ENCODE peak calls at places on chromosomes 7 and 10, in nine cellular contexts. E, V, P, J, O, X, U, L and B are unnamed samples.

GRCh38 chr10:98252451-98252850 is 15.5 kb downstream of the LOXL4 start:
- DNase-seq in E (no peak), V (no peak), P (no peak), J (no peak), O (no peak), X (no peak), U (no peak), L (no peak), B (no peak)

GRCh38 chr10:74816824-74817498 is 9.4 kb upstream of the KAT6B start:
- DNase-seq in E (no peak), V (no peak), P (no peak), J (peak; percentile 37), O (no peak), X (no peak), U (no peak), L (no peak), B (no peak)

GRCh38 chr7:137943132-137943551 is 58.7 kb downstream of the CREB3L2 start:
- DNase-seq in E (no peak), V (no peak), P (peak; percentile 69), J (no peak), O (no peak), X (no peak), U (no peak), L (no peak), B (no peak)

GRCh38 chr7:5495581-5496375 is 72.1 kb upstream of the TNRC18 start:
- DNase-seq in E (no peak), V (no peak), P (peak; percentile 69), J (no peak), O (no peak), X (peak; percentile 57), U (no peak), L (no peak), B (no peak)

GRCh38 chr10:125633517-125633999 is 49.4 kb downstream of the TEX36 start:
- DNase-seq in E (no peak), V (no peak), P (no peak), J (no peak), O (peak; percentile 69), X (no peak), U (no peak), L (no peak), B (peak; percentile 76)

GRCh38 chr7:88105231-88105630 is 114.6 kb downstream of the SRI start:
- DNase-seq in E (no peak), V (no peak), P (no peak), J (no peak), O (no peak), X (no peak), U (no peak), L (no peak), B (no peak)

GRCh38 chr7:82323806-82324205 is 119.8 kb downstream of the CACNA2D1 start:
- DNase-seq in E (no peak), V (no peak), P (no peak), J (no peak), O (no peak), X (no peak), U (no peak), L (no peak), B (no peak)

GRCh38 chr10:69845574-69846251 is 44.0 kb downstream of the COL13A1 start:
- DNase-seq in E (no peak), V (no peak), P (no peak), J (peak; percentile 76), O (no peak), X (peak; percentile 68), U (no peak), L (no peak), B (no peak)

GRCh38 chr7:29189743-29190201 is 4.8 kb upstream of the CHN2 start:
- DNase-seq in E (peak; percentile 61), V (peak; percentile 68), P (peak; percentile 43), J (peak; percentile 87), O (no peak), X (peak; percentile 67), U (peak; percentile 10), L (peak; percentile 96), B (peak; percentile 27)

GRCh38 chr7:46759711-46760480 is 822.0 kb downstream of the TNS3 start:
- DNase-seq in E (no peak), V (no peak), P (no peak), J (no peak), O (no peak), X (no peak), U (no peak), L (no peak), B (no peak)

GRCh38 chr7:55366461-55367138 is 1.5 kb downstream of the LANCL2 start:
- DNase-seq in E (no peak), V (no peak), P (no peak), J (peak; percentile 48), O (no peak), X (no peak), U (no peak), L (no peak), B (no peak)

GRCh38 chr10:89235073-89235798 is 16.3 kb downstream of the LIPA start:
- DNase-seq in E (no peak), V (peak; percentile 83), P (peak; percentile 68), J (no peak), O (no peak), X (peak; percentile 46), U (no peak), L (peak; percentile 23), B (no peak)

GRCh38 chr7:132557489-132558044 is 18.7 kb downstream of the PLXNA4 start:
- DNase-seq in E (no peak), V (no peak), P (no peak), J (no peak), O (no peak), X (no peak), U (no peak), L (no peak), B (no peak)

GRCh38 chr10:117168729-117169128 is 28.6 kb upstream of the KCNK18 start:
- DNase-seq in E (no peak), V (no peak), P (no peak), J (no peak), O (no peak), X (no peak), U (no peak), L (no peak), B (no peak)

GRCh38 chr10:93954726-93955363 is 38.9 kb upstream of the PLCE1 start:
- DNase-seq in E (no peak), V (no peak), P (no peak), J (no peak), O (peak; percentile 42), X (no peak), U (peak; percentile 82), L (no peak), B (no peak)

GRCh38 chr10:43965033-43965917 is 316.6 kb upstream of the ZNF32 start:
- DNase-seq in E (no peak), V (no peak), P (peak; percentile 56), J (no peak), O (no peak), X (no peak), U (no peak), L (no peak), B (no peak)

GRCh38 chr10:48636231-48636630 is 31.4 kb upstream of the ARHGAP22 start:
- DNase-seq in E (no peak), V (no peak), P (no peak), J (no peak), O (no peak), X (no peak), U (no peak), L (no peak), B (no peak)

GRCh38 chr10:48636901-48637300 is 32.0 kb upstream of the ARHGAP22 start:
- DNase-seq in E (no peak), V (no peak), P (no peak), J (no peak), O (no peak), X (no peak), U (no peak), L (no peak), B (no peak)

GRCh38 chr10:48634198-48634983 is 29.5 kb upstream of the ARHGAP22 start:
- DNase-seq in E (no peak), V (peak; percentile 75), P (peak; percentile 78), J (no peak), O (no peak), X (peak; percentile 56), U (no peak), L (no peak), B (no peak)

GRCh38 chr10:48633381-48634197 is 28.7 kb upstream of the ARHGAP22 start:
- DNase-seq in E (no peak), V (no peak), P (no peak), J (no peak), O (no peak), X (no peak), U (no peak), L (no peak), B (no peak)

GRCh38 chr10:48634984-48635557 is 30.2 kb upstream of the ARHGAP22 start:
- DNase-seq in E (no peak), V (no peak), P (no peak), J (no peak), O (no peak), X (no peak), U (no peak), L (no peak), B (no peak)
- H3K4me3 ChIP-seq in E (no peak overlapping the region), V (no peak overlapping the region), P (no peak overlapping the region), J (no peak overlapping the region), O (no peak overlapping the region), X (no peak overlapping the region), U (no peak overlapping the region), L (no peak overlapping the region), B (no peak overlapping the region)

GRCh38 chr10:50397312-50398140 is 146.2 kb upstream of the ASAH2 start:
- DNase-seq in E (no peak), V (no peak), P (no peak), J (no peak), O (no peak), X (no peak), U (no peak), L (no peak), B (no peak)
- H3K4me1 ChIP-seq in E (no peaks in the 10 kb centered on the region), V (peaks cover 68% of the 10 kb centered on the region), P (peaks cover 55% of the 10 kb centered on the region), J (peaks cover 13% of the 10 kb centered on the region), O (peaks cover 68% of the 10 kb centered on the region), X (peaks cover 5% of the 10 kb centered on the region), U (no peaks in the 10 kb centered on the region), L (no peaks in the 10 kb centered on the region), B (no peaks in the 10 kb centered on the region)

DNA sequence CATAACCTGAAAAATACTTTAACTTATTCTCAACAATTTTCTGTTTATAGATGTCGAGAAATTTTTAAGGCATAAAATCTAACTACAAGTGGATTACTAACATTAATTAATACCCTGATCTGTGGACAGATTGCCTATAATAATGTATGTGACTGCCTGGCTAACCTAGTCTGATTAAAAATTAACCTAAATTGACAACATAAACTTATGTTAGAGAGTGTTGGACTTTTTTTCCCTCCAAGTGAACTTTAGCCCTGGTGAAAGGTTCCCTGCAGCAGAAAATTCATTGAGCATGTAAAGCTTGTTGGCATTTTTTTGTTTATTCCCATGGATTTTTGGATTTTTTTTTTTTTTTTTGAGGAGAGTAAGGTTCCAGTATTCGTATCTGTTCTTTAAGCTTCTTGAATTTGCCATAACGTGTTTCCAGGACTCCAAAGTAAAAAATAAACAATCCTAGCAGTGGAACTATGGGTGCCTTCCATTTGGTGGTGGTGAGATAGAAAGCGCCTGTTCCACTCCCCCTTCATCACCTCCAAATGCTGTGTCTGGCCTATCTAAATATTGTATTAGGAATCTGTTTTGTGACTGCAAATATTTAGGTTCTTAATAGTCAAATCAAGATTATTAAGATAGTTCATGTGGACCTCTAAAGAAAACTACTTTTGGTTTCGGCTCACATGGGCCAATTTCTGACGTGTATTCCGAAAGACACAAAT is 36.1 kb downstream of the NET1 start:
- DNase-seq in E (no peak), V (no peak), P (no peak), J (no peak), O (no peak), X (no peak), U (no peak), L (no peak), B (no peak)
- H3K4me3 ChIP-seq in E (no peak overlapping the region), V (peak overlapping the region; percentile 56), P (peak overlapping the region; percentile 66), J (no peak overlapping the region), O (peak overlapping the region; percentile 91), X (peak overlapping the region; percentile 40), U (peak overlapping the region; percentile 44), L (peak overlapping the region; percentile 8), B (no peak overlapping the region)

GRCh38 chr7:75814407-75814947 is 871 bp upstream of the CCL24 start:
- DNase-seq in E (no peak), V (no peak), P (no peak), J (no peak), O (no peak), X (no peak), U (no peak), L (no peak), B (no peak)
- H3K4me1 ChIP-seq in E (peaks cover 2% of the 10 kb centered on the region), V (no peaks in the 10 kb centered on the region), P (no peaks in the 10 kb centered on the region), J (no peaks in the 10 kb centered on the region), O (no peaks in the 10 kb centered on the region), X (no peaks in the 10 kb centered on the region), U (no peaks in the 10 kb centered on the region), L (peaks cover 2% of the 10 kb centered on the region), B (no peaks in the 10 kb centered on the region)